ENCODE peak calls at places on chromosomes 1 and 21, in seven cellular contexts. F is suprapubic skin, M is heart left ventricle, E is IMR-90, S is NB4, B is upper lobe of left lung, P is tibial nerve. J is an unnamed sample.

GRCh38 chr21:18369115-18369514 is 34.5 kb downstream of the TMPRSS15 start:
- DNase-seq in F (no peak), S (peak; percentile 30), M (no peak), P (no peak), E (no peak), B (no peak), J (no peak)

GRCh38 chr1:111743679-111744101 is 4.5 kb upstream of the INKA2 start:
- DNase-seq in F (no peak), B (no peak), M (peak; percentile 73), E (peak; percentile 84), P (no peak), S (no peak), J (peak; percentile 43)

GRCh38 chr1:63873751-63874150 is 99.9 kb downstream of the ROR1 start:
- DNase-seq in F (no peak), P (no peak), B (no peak), M (no peak), E (peak; percentile 58), S (no peak), J (no peak)

GRCh38 chr1:26372039-26372438 is 511 bp downstream of the ZNF683 start:
- DNase-seq in M (no peak), E (no peak), S (peak; percentile 31), P (no peak), B (no peak), F (no peak), J (no peak)

GRCh38 chr1:7584157-7584556 is 186.9 kb upstream of the VAMP3 start:
- DNase-seq in F (peak; percentile 38), B (no peak), S (no peak), P (no peak), M (no peak), E (no peak), J (no peak)

GRCh38 chr1:204989266-204990058 is 53.5 kb upstream of the CNTN2 start:
- DNase-seq in M (peak; percentile 73), B (peak; percentile 69), E (peak; percentile 67), F (no peak), S (peak; percentile 70), P (peak; percentile 63), J (peak; percentile 90)

GRCh38 chr1:67500413-67500959 is 70.3 kb upstream of the SERBP1 start:
- DNase-seq in B (peak; percentile 87), F (peak; percentile 88), P (peak; percentile 91), E (peak; percentile 74), M (peak; percentile 86), S (peak; percentile 85), J (peak; percentile 82)

GRCh38 chr1:187626056-187626455 is 797.3 kb downstream of the PLA2G4A start:
- DNase-seq in P (no peak), F (no peak), B (no peak), M (no peak), E (peak; percentile 5), S (no peak), J (no peak)

GRCh38 chr1:165954940-165955339 is 127.5 kb downstream of the UCK2 start:
- DNase-seq in F (no peak), P (no peak), E (peak; percentile 69), M (peak; percentile 49), B (no peak), S (no peak), J (no peak)

GRCh38 chr1:15341634-15342375 is 67.9 kb upstream of the EFHD2 start:
- DNase-seq in B (no peak), E (peak; percentile 85), F (no peak), S (peak; percentile 80), P (no peak), M (no peak), J (no peak)

GRCh38 chr1:230285351-230285750 is 140.8 kb downstream of the PGBD5 start:
- DNase-seq in E (no peak), F (peak; percentile 29), B (peak; percentile 20), S (no peak), P (no peak), M (no peak), J (no peak)

GRCh38 chr21:29279531-29279930 is 19.2 kb upstream of the BACH1 start:
- DNase-seq in F (no peak), P (no peak), E (no peak), M (no peak), S (no peak), B (no peak), J (no peak)

GRCh38 chr1:214901718-214902117 is 180.8 kb upstream of the KCNK2 start:
- DNase-seq in M (no peak), F (no peak), E (peak; percentile 78), B (no peak), P (no peak), S (no peak), J (no peak)

GRCh38 chr1:240100351-240100750 is 8.7 kb downstream of the FMN2 start:
- DNase-seq in P (no peak), F (no peak), M (no peak), E (peak; percentile 55), S (no peak), B (no peak), J (no peak)

GRCh38 chr1:227218870-227219578 is 99.3 kb downstream of the CDC42BPA start:
- DNase-seq in E (no peak), S (no peak), F (no peak), M (peak; percentile 33), P (no peak), B (no peak), J (no peak)

GRCh38 chr1:103211073-103211472 is 102.8 kb upstream of the COL11A1 start:
- DNase-seq in S (no peak), F (no peak), P (no peak), E (peak; percentile 14), B (no peak), M (no peak), J (no peak)

GRCh38 chr1:114352797-114353196 is 158.2 kb downstream of the TRIM33 start:
- DNase-seq in S (no peak), M (no peak), B (no peak), E (no peak), F (no peak), P (no peak), J (no peak)

GRCh38 chr1:176897350-176898236 is 266.9 kb downstream of the ASTN1 start:
- DNase-seq in E (peak; percentile 61), B (peak; percentile 46), M (peak; percentile 49), P (peak; percentile 70), F (peak; percentile 72), S (peak; percentile 60), J (peak; percentile 90)

GRCh38 chr1:236334893-236335545 is 53.3 kb upstream of the ERO1B start:
- DNase-seq in E (no peak), S (peak; percentile 27), M (no peak), P (no peak), F (no peak), B (no peak), J (no peak)

GRCh38 chr1:235632538-235633219 is 16.9 kb downstream of the GNG4 start:
- DNase-seq in F (no peak), E (peak; percentile 56), M (no peak), B (no peak), S (peak; percentile 43), P (no peak), J (no peak)

GRCh38 chr1:87478231-87478630 is 149.6 kb downstream of the LMO4 start:
- DNase-seq in B (no peak), E (peak; percentile 34), P (peak; percentile 46), F (no peak), M (peak; percentile 46), S (peak; percentile 2), J (no peak)

GRCh38 chr1:236159704-236160539 is 17.6 kb downstream of the GPR137B start:
- DNase-seq in E (no peak), P (no peak), M (no peak), B (no peak), S (no peak), F (no peak), J (no peak)

GRCh38 chr1:241639653-241640148 is 468 bp downstream of the CHML start:
- DNase-seq in M (peak; percentile 56), F (peak; percentile 70), B (peak; percentile 36), P (peak; percentile 21), E (no peak), S (peak; percentile 66), J (peak; percentile 31)

GRCh38 chr1:16038620-16038912 is 5.0 kb upstream of the CLCNKB start:
- DNase-seq in E (no peak), P (no peak), M (no peak), B (no peak), F (no peak), S (no peak), J (no peak)

GRCh38 chr21:35332841-35333426 is 283.8 kb upstream of the RUNX1 start:
- DNase-seq in E (no peak), P (no peak), M (no peak), F (no peak), S (no peak), B (no peak), J (no peak)

GRCh38 chr1:206911064-206911663 is 10.6 kb downstream of the FCMR start:
- DNase-seq in S (peak; percentile 57), M (no peak), B (peak; percentile 38), E (peak; percentile 78), F (no peak), P (peak; percentile 73), J (no peak)

GRCh38 chr1:243345205-243345604 is 89.4 kb downstream of the SDCCAG8 start:
- DNase-seq in M (no peak), S (peak; percentile 9), B (no peak), P (peak; percentile 18), E (peak; percentile 3), F (no peak), J (no peak)

DNA sequence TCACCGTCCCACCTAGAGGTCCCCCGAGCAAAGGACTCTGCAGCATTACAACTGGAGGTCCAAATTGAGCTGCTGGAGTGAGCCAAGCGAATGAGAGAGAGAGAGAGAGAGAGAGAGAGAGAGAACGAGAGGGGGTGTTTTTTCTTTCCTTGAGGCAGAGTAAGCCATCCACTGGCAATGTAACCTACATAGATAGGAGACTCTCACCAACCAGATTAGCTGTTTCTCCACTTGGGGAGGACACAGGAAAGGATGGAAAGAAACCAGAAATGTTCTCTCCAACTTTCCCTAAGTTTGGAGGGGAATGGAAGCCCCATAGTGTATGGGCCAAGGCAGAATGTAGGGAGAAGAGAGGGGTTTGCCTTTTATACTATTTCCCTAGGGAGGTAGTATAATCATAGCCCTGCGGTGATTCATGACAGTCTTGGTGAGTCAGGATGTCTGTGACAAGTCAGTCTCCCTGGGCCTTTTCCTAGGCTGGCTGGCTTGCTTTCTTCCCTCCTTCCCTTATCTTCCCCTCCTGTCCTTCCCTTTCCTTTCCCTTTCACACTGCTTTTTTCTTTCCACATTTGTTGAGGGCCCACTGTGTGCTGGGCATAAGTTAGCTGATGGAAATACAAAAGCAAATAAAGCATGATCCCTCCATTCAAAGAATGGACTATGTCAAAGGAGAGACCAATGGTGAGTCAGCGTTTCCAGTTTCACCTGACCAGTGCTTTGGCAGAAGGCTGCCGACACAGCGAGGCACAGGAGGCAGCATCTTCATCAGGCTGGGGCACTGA is 7.1 kb downstream of the FNDC7 start:
- DNase-seq in F (no peak), S (peak; percentile 65), P (no peak), B (no peak), M (no peak), E (peak; percentile 90), J (no peak)
- H3K4me3 ChIP-seq in F (no peak overlapping the region), S (no peak overlapping the region), P (no peak overlapping the region), B (no peak overlapping the region), M (no peak overlapping the region), E (no peak overlapping the region), J (no peak overlapping the region)

GRCh38 chr1:156291226-156292061 is 4.0 kb downstream of the GLMP start:
- DNase-seq in M (peak; percentile 93), E (peak; percentile 72), B (peak; percentile 95), P (peak; percentile 86), F (peak; percentile 95), S (no peak), J (peak; percentile 97)
- TF ChIP-seq POLR2A in M (no peak), E (no peak), B (peak; percentile 27), P (peak; percentile 50), F (no peak), S (no peak), J (no peak)

GRCh38 chr1:97017895-97018294 is 296.3 kb downstream of the PTBP2 start:
- DNase-seq in P (no peak), M (no peak), E (no peak), S (no peak), F (no peak), B (no peak), J (no peak)
- TF ChIP-seq CTCF in P (no peak), M (no peak), E (no peak), S (no peak), F (no peak), B (no peak), J (no peak)

GRCh38 chr1:41496080-41497055 is 11.9 kb upstream of the EDN2 start:
- DNase-seq in M (peak; percentile 95), F (peak; percentile 90), S (peak; percentile 84), B (peak; percentile 91), P (peak; percentile 76), E (peak; percentile 83), J (peak; percentile 82)
- H3K4me3 ChIP-seq in M (no peak overlapping the region), F (peak overlapping the region; percentile 36), S (peak overlapping the region; percentile 36), B (peak overlapping the region; percentile 30), P (peak overlapping the region; percentile 45), E (peak overlapping the region; percentile 6), J (no peak overlapping the region)